ENCODE peak calls at places on chromosomes 3 and 15, in ten cellular contexts. F is Kasumi-1; G is renal cortical epithelial cell; E is GDM1; K is activated T-cell treated with anti-CD3 and anti-CD28 coated beads for 1 hour; S is fibroblast of lung; C is GF-D8; W is naive thymus-derived CD4-positive, alpha-beta T cell; Q is hepatocyte; J is GM12878. O is an unnamed sample.

GRCh38 chr3:46943237-46944187 is 33.0 kb downstream of the CCDC12 start:
- DNase-seq in F (no peak), G (peak), E (no peak), K (no peak), S (no peak), C (no peak), W (no peak), Q (peak), J (no peak), O (peak)

GRCh38 chr3:19046440-19046839 is 101.9 kb upstream of the KCNH8 start:
- DNase-seq in F (peak), G (peak), E (no peak), K (no peak), S (no peak), C (no peak), W (no peak), Q (no peak), J (no peak), O (no peak)

GRCh38 chr3:174023445-174023844 is 625.9 kb downstream of the NLGN1 start:
- DNase-seq in F (no peak), G (no peak), E (no peak), K (no peak), S (peak), C (no peak), W (no peak), Q (no peak), J (no peak), O (no peak)

GRCh38 chr3:58170376-58170775 is 40.4 kb downstream of the DNASE1L3 start:
- DNase-seq in F (no peak), G (no peak), E (no peak), K (no peak), S (no peak), C (no peak), W (no peak), Q (no peak), J (no peak), O (no peak)

GRCh38 chr3:20861454-20861853 is 675.4 kb upstream of the SGO1 start:
- DNase-seq in F (no peak), G (no peak), E (no peak), K (no peak), S (peak), C (no peak), W (no peak), Q (no peak), J (no peak), O (no peak)

GRCh38 chr15:76431936-76432335 is 95.4 kb downstream of the ISL2 start:
- DNase-seq in F (no peak), G (peak), E (no peak), K (no peak), S (peak), C (no peak), W (no peak), Q (no peak), J (no peak), O (no peak)

GRCh38 chr15:92226020-92226612 is 167.6 kb upstream of the ST8SIA2 start:
- DNase-seq in F (peak), G (peak), E (no peak), K (no peak), S (peak), C (no peak), W (no peak), Q (peak), J (no peak), O (no peak)

GRCh38 chr3:59480486-59480995 is 430.7 kb upstream of the CFAP20DC start:
- DNase-seq in F (peak), G (peak), E (no peak), K (no peak), S (peak), C (no peak), W (no peak), Q (no peak), J (peak), O (no peak)

GRCh38 chr3:174440350-174440716 is 418.8 kb upstream of the NAALADL2 start:
- DNase-seq in F (peak), G (peak), E (no peak), K (no peak), S (peak), C (no peak), W (no peak), Q (peak), J (no peak), O (peak)

GRCh38 chr3:130963444-130963843 is 63.2 kb downstream of the ASTE1 start:
- DNase-seq in F (no peak), G (no peak), E (no peak), K (no peak), S (peak), C (no peak), W (no peak), Q (no peak), J (no peak), O (no peak)

GRCh38 chr3:127132876-127133275 is 60.1 kb upstream of the PRR23E start:
- DNase-seq in F (no peak), G (no peak), E (no peak), K (no peak), S (no peak), C (no peak), W (no peak), Q (no peak), J (no peak), O (no peak)

GRCh38 chr15:39165026-39165706 is 415.7 kb upstream of the THBS1 start:
- DNase-seq in F (no peak), G (no peak), E (no peak), K (no peak), S (peak), C (no peak), W (no peak), Q (no peak), J (no peak), O (no peak)

GRCh38 chr15:48868549-48868948 is 9.4 kb upstream of the EID1 start:
- DNase-seq in F (no peak), G (peak), E (no peak), K (no peak), S (peak), C (no peak), W (no peak), Q (no peak), J (no peak), O (no peak)

GRCh38 chr3:50162034-50162883 is 7.1 kb downstream of the SEMA3F start:
- DNase-seq in F (no peak), G (no peak), E (no peak), K (no peak), S (no peak), C (no peak), W (no peak), Q (no peak), J (no peak), O (no peak)

GRCh38 chr3:62374375-62374876 is 1.1 kb upstream of the FEZF2 start:
- DNase-seq in F (no peak), G (no peak), E (no peak), K (no peak), S (peak), C (no peak), W (no peak), Q (no peak), J (no peak), O (no peak)

GRCh38 chr15:74784854-74785715 is 3.2 kb downstream of the CSK start:
- DNase-seq in F (no peak), G (no peak), E (no peak), K (no peak), S (no peak), C (no peak), W (peak), Q (no peak), J (no peak), O (no peak)

GRCh38 chr3:14265246-14265962 is 86.8 kb downstream of the LSM3 start:
- DNase-seq in F (no peak), G (peak), E (no peak), K (no peak), S (peak), C (no peak), W (no peak), Q (peak), J (no peak), O (no peak)

GRCh38 chr3:116378077-116378476 is 67.2 kb downstream of the LSAMP start:
- DNase-seq in F (no peak), G (peak), E (no peak), K (no peak), S (no peak), C (no peak), W (no peak), Q (no peak), J (no peak), O (no peak)

GRCh38 chr15:89826671-89827655 is 12.3 kb upstream of the ANPEP start:
- DNase-seq in F (no peak), G (no peak), E (no peak), K (no peak), S (no peak), C (no peak), W (no peak), Q (no peak), J (no peak), O (no peak)

GRCh38 chr3:12670365-12670764 is 6.4 kb upstream of the RAF1 start:
- DNase-seq in F (no peak), G (no peak), E (no peak), K (no peak), S (no peak), C (no peak), W (no peak), Q (no peak), J (no peak), O (no peak)

GRCh38 chr3:9397911-9398714 is 698 bp downstream of the SETD5 start:
- DNase-seq in F (peak), G (no peak), E (no peak), K (peak), S (peak), C (no peak), W (peak), Q (peak), J (no peak), O (peak)